ENCODE peak calls at places on chromosomes 7 and 10, in five cellular contexts. B is neural crest cell, Z is cardiac muscle cell, M is GM06990, V is anterior cingulate cortex. H is an unnamed sample.
A peak's percentile ranks its signal among the peaks of the same experiment; 100 is the strongest.

GRCh38 chr7:103735377-103735776 is 254.1 kb downstream of the RELN start:
- DNase-seq in B (no peak), Z (no peak), M (no peak), V (no peak), H (no peak)

GRCh38 chr7:44382459-44383300 is 57.3 kb upstream of the CAMK2B start:
- DNase-seq in B (no peak), Z (peak; percentile 19), M (no peak), V (no peak), H (no peak)

GRCh38 chr10:95214369-95214768 is 20.3 kb downstream of the ACSM6 start:
- DNase-seq in B (no peak), Z (no peak), M (no peak), V (no peak), H (no peak)

GRCh38 chr7:69962077-69962855 is 364.0 kb downstream of the AUTS2 start:
- DNase-seq in B (no peak), Z (peak; percentile 64), M (no peak), V (no peak), H (peak; percentile 57)

GRCh38 chr7:64893401-64893800 is 9.7 kb upstream of the ZNF273 start:
- DNase-seq in B (no peak), Z (no peak), M (no peak), V (no peak), H (no peak)

GRCh38 chr7:22561895-22562593 is 62.1 kb upstream of the STEAP1B start:
- DNase-seq in B (no peak), Z (no peak), M (no peak), V (no peak), H (no peak)

GRCh38 chr7:108014200-108014599 is 11.2 kb upstream of the LAMB1 start:
- DNase-seq in B (no peak), Z (no peak), M (no peak), V (no peak), H (no peak)

GRCh38 chr10:102713483-102713813 is 749 bp downstream of the ARL3 start:
- DNase-seq in B (no peak), Z (no peak), M (no peak), V (no peak), H (no peak)

GRCh38 chr10:67936416-67936815 is 52.0 kb downstream of the SIRT1 start:
- DNase-seq in B (no peak), Z (no peak), M (no peak), V (no peak), H (no peak)

GRCh38 chr7:151682831-151683614 is 163.3 kb upstream of the RHEB start:
- DNase-seq in B (no peak), Z (no peak), M (no peak), V (no peak), H (no peak)

GRCh38 chr7:21893401-21893800 is 52.3 kb downstream of the CDCA7L start:
- DNase-seq in B (no peak), Z (no peak), M (no peak), V (no peak), H (no peak)

GRCh38 chr7:155066417-155066950 is 3.6 kb upstream of the HTR5A start:
- DNase-seq in B (no peak), Z (no peak), M (no peak), V (no peak), H (no peak)

H was measured in HAP-1.